ENCODE peak calls at places on chromosome 1, in seven cellular contexts. J is fibroblast of lung, G is OCI-LY7, Y is HCT116, H is H9, N is PC-9, B is HepG2. T is an unnamed sample.
A peak's percentile ranks its signal among the peaks of the same experiment; 100 is the strongest.

GRCh38 chr1:201740086-201740541 is 88.8 kb upstream of the IPO9 start:
- DNase-seq in J (no peak), G (peak; percentile 19), Y (no peak), H (peak; percentile 56), N (no peak), B (no peak), T (no peak)

GRCh38 chr1:50710099-50710498 is 250.0 kb downstream of the FAF1 start:
- DNase-seq in J (no peak), G (no peak), Y (no peak), H (no peak), N (peak; percentile 61), B (no peak), T (no peak)

GRCh38 chr1:198929961-198930599 is 291.2 kb downstream of the PTPRC start:
- DNase-seq in J (peak; percentile 58), G (peak; percentile 72), Y (no peak), H (no peak), N (no peak), B (no peak), T (peak; percentile 54)

GRCh38 chr1:32766328-32766972 is 50.7 kb downstream of the YARS1 start:
- DNase-seq in J (no peak), G (no peak), Y (no peak), H (peak; percentile 59), N (no peak), B (no peak), T (no peak)

GRCh38 chr1:43267291-43267805 is 2.4 kb upstream of the TMEM125 start:
- DNase-seq in J (peak; percentile 57), G (no peak), Y (no peak), H (peak; percentile 28), N (peak; percentile 46), B (no peak), T (no peak)

GRCh38 chr1:209766051-209766450 is 10.2 kb downstream of the TRAF3IP3 start:
- DNase-seq in J (no peak), G (no peak), Y (no peak), H (no peak), N (no peak), B (no peak), T (peak; percentile 20)

GRCh38 chr1:152167835-152168534 is 9.0 kb upstream of the RPTN start:
- DNase-seq in J (peak; percentile 47), G (no peak), Y (peak; percentile 78), H (no peak), N (peak; percentile 96), B (peak; percentile 14), T (no peak)

GRCh38 chr1:11473635-11474034 is 5.3 kb upstream of the DISP3 start:
- DNase-seq in J (no peak), G (peak; percentile 23), Y (no peak), H (peak; percentile 66), N (no peak), B (peak; percentile 27), T (peak; percentile 52)

GRCh38 chr1:86825294-86825693 is 88.6 kb downstream of the SELENOF start:
- DNase-seq in J (peak; percentile 27), G (no peak), Y (no peak), H (no peak), N (no peak), B (no peak), T (no peak)

GRCh38 chr1:182054698-182055326 is 6.7 kb downstream of the ZNF648 start:
- DNase-seq in J (peak; percentile 6), G (peak; percentile 62), Y (peak; percentile 26), H (no peak), N (no peak), B (peak; percentile 39), T (peak; percentile 77)

GRCh38 chr1:226201029-226201593 is 14.6 kb upstream of the ACBD3 start:
- DNase-seq in J (peak; percentile 28), G (peak; percentile 79), Y (peak; percentile 13), H (peak; percentile 65), N (no peak), B (no peak), T (peak; percentile 60)

GRCh38 chr1:172018727-172019311 is 177.5 kb downstream of the DNM3 start:
- DNase-seq in J (no peak), G (no peak), Y (no peak), H (no peak), N (no peak), B (no peak), T (no peak)
- H2AFZ ChIP-seq in J (no peak overlapping the region), G (no peak overlapping the region), Y (no peak overlapping the region), H (no peak overlapping the region), N (no peak overlapping the region), B (no peak overlapping the region), T (no peak overlapping the region)

DNA sequence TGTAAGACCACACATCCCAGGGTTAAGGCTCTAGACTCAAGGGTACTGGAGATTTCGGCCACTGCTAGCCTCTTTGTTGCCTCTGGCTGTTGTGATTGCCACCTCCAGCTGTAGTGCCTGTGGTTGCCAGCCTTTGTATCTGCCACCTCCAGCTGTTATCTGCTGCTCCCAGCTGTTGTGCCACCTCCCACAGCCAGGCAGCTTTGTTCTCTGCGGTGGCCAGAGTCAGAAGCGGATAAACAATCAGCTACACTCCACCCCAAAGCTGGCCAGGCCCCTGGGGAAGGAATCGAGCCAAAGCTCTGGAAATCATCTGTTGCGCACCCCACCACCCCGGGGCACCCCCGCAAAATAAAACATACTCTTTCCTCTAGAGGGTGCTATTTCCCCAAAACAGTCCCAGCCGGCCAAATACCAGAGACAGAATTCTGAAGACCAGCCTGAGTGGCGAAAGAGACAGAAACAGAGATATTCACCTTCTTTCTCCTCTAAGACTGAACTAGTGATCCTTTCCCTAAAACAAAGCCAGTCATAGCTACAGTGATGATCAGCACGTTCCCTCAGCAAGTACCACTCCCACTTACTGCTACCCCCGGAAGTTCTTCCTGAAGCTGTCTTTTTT is 14.8 kb upstream of the PIGM start:
- DNase-seq in J (peak; percentile 36), G (peak; percentile 62), Y (no peak), H (peak; percentile 68), N (no peak), B (peak; percentile 69), T (peak; percentile 73)
- H2AFZ ChIP-seq in J (peak overlapping the region; percentile 51), G (peak overlapping the region; percentile 99), Y (peak overlapping the region; percentile 71), H (no peak overlapping the region), N (no peak overlapping the region), B (peak overlapping the region; percentile 37), T (peak overlapping the region; percentile 54)

GRCh38 chr1:7587108-7587507 is 184.0 kb upstream of the VAMP3 start:
- DNase-seq in J (no peak), G (no peak), Y (no peak), H (no peak), N (no peak), B (no peak), T (no peak)
- H2AFZ ChIP-seq in J (no peak overlapping the region), G (no peak overlapping the region), Y (no peak overlapping the region), H (no peak overlapping the region), N (no peak overlapping the region), B (no peak overlapping the region), T (no peak overlapping the region)

GRCh38 chr1:203327684-203328457 is 22.6 kb downstream of the BTG2 start:
- DNase-seq in J (peak; percentile 64), G (no peak), Y (no peak), H (no peak), N (peak; percentile 68), B (no peak), T (no peak)
- H2AFZ ChIP-seq in J (peak overlapping the region; percentile 79), G (no peak overlapping the region), Y (peak overlapping the region; percentile 89), H (peak overlapping the region; percentile 26), N (peak overlapping the region; percentile 91), B (no peak overlapping the region), T (peak overlapping the region; percentile 36)

GRCh38 chr1:159929155-159930051 is 4.1 kb upstream of the TAGLN2 start:
- DNase-seq in J (no peak), G (no peak), Y (no peak), H (peak; percentile 96), N (no peak), B (no peak), T (no peak)

GRCh38 chr1:159930216-159930615 is 4.9 kb upstream of the TAGLN2 start:
- DNase-seq in J (no peak), G (no peak), Y (no peak), H (no peak), N (no peak), B (no peak), T (no peak)

GRCh38 chr1:159927211-159927886 is 2.0 kb upstream of the TAGLN2 start:
- DNase-seq in J (no peak), G (no peak), Y (no peak), H (no peak), N (no peak), B (no peak), T (no peak)

GRCh38 chr1:159927887-159928431 is 2.7 kb upstream of the TAGLN2 start:
- DNase-seq in J (no peak), G (no peak), Y (no peak), H (no peak), N (no peak), B (no peak), T (no peak)

GRCh38 chr1:159928491-159929050 is 3.3 kb upstream of the TAGLN2 start:
- DNase-seq in J (no peak), G (no peak), Y (no peak), H (no peak), N (no peak), B (no peak), T (no peak)
- H2AFZ ChIP-seq in J (no peak overlapping the region), G (no peak overlapping the region), Y (no peak overlapping the region), H (no peak overlapping the region), N (no peak overlapping the region), B (no peak overlapping the region), T (no peak overlapping the region)

GRCh38 chr1:53683986-53684740 is 54.8 kb downstream of the GLIS1 start:
- DNase-seq in J (no peak), G (no peak), Y (no peak), H (no peak), N (no peak), B (peak; percentile 17), T (no peak)

GRCh38 chr1:53684741-53685140 is 54.2 kb downstream of the GLIS1 start:
- DNase-seq in J (no peak), G (no peak), Y (no peak), H (no peak), N (no peak), B (no peak), T (no peak)

GRCh38 chr1:53687426-53687825 is 51.5 kb downstream of the GLIS1 start:
- DNase-seq in J (no peak), G (no peak), Y (no peak), H (no peak), N (no peak), B (no peak), T (no peak)

GRCh38 chr1:53686371-53687267 is 52.3 kb downstream of the GLIS1 start:
- DNase-seq in J (peak; percentile 13), G (no peak), Y (no peak), H (no peak), N (no peak), B (no peak), T (no peak)

DNA sequence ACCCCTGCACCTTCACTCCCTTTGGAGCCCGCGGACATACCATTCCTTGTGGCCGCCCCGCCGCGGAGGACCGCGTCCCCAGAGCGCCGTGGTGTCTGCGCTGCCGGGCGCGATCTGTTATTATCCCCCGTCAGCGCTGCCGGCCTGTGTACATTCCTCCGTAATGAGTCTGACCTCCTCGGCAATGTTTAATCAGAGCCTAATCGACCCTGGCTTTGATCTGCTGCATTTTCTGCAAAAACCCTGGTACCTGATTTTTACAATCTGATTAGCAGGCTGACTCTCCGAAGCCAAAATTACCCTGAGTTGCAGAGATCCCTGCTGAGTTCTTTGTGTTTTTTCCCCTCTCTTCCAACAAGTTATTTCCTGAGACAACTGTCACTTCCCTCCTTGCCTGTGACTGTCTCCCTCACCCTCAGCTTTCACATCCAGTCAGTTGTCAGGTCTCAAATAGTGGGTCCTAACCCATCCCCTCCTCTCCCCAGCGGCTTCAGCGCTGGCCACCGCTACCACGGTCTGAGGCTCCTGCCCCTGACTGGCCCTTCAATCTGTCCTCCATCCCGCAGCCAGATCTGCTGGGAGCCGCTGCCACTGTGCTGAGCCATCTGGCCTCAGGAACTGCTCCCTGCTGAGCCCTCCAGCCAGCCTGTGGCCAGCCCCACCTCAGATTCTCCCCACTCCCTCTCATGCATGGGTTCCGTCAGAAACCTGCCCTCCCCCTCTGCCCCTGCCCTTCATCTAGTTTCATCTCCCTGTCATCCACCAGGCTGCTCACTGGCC is 53.5 kb downstream of the GLIS1 start:
- DNase-seq in J (peak; percentile 22), G (no peak), Y (no peak), H (no peak), N (peak; percentile 45), B (peak; percentile 32), T (no peak)
- H2AFZ ChIP-seq in J (no peak overlapping the region), G (no peak overlapping the region), Y (peak overlapping the region; percentile 62), H (no peak overlapping the region), N (no peak overlapping the region), B (no peak overlapping the region), T (no peak overlapping the region)

T was measured in MM.1S.